ENCODE peak calls at places on chromosome 2, in nine cellular contexts. X is MG63, E is colonic mucosa, T is ovary, Z is mesenchymal stem cell, G is stomach, P is left ventricle myocardium inferior, W is BJ, C is transverse colon. M is an unnamed sample. For H3K27me3, the result is how much of the 10 kb centered on the place peaks cover.

GRCh38 chr2:45652090-45653050 is 895 bp downstream of the PRKCE start:
- DNase-seq in E (peak), P (peak), C (peak), X (peak), G (peak), W (no peak), T (peak), Z (peak), M (peak)

GRCh38 chr2:7987992-7988391 is 693.9 kb upstream of the ID2 start:
- DNase-seq in Z (no peak), G (peak), E (no peak), P (no peak), W (no peak), T (no peak), C (no peak), X (no peak), M (no peak)

GRCh38 chr2:237590272-237591020 is at the start of gene RAB17:
- DNase-seq in E (peak), X (no peak), G (peak), C (peak), W (no peak), T (no peak), P (no peak), Z (peak), M (no peak)

GRCh38 chr2:229254206-229254605 is 16.9 kb downstream of the PID1 start:
- DNase-seq in T (no peak), C (no peak), G (no peak), P (no peak), W (no peak), Z (peak), X (no peak), E (no peak), M (no peak)

GRCh38 chr2:192286093-192286701 is 91.5 kb upstream of the TMEFF2 start:
- DNase-seq in E (no peak), C (no peak), P (no peak), G (no peak), X (no peak), W (no peak), T (no peak), Z (peak), M (peak)

GRCh38 chr2:19901201-19901457 is 654 bp downstream of the TTC32 start:
- DNase-seq in T (no peak), C (no peak), G (no peak), Z (no peak), P (peak), W (no peak), X (no peak), E (no peak), M (no peak)

GRCh38 chr2:40760071-40760666 is 308.3 kb upstream of the SLC8A1 start:
- DNase-seq in C (peak), E (no peak), T (peak), P (no peak), Z (peak), X (peak), G (no peak), W (no peak), M (peak)

GRCh38 chr2:201962766-201963555 is 70.7 kb upstream of the FZD7 start:
- DNase-seq in T (no peak), W (no peak), X (no peak), C (no peak), G (no peak), Z (no peak), E (no peak), P (no peak), M (no peak)

GRCh38 chr2:71665168-71666093 is 212.1 kb downstream of the DYSF start:
- DNase-seq in G (no peak), X (no peak), E (no peak), P (no peak), W (no peak), Z (no peak), T (no peak), C (peak), M (no peak)

GRCh38 chr2:27211943-27212625 is at the start of the genes ATRAID and SLC5A6:
- DNase-seq in X (peak), G (peak), C (peak), T (peak), P (peak), W (no peak), Z (peak), E (peak), M (peak)

GRCh38 chr2:81196383-81196851 is 891.9 kb upstream of the LRRTM1 start:
- DNase-seq in G (no peak), C (no peak), T (no peak), W (no peak), E (no peak), P (no peak), X (no peak), Z (no peak), M (no peak)

GRCh38 chr2:204529795-204530463 is 15.3 kb upstream of the PARD3B start:
- DNase-seq in G (no peak), Z (no peak), W (no peak), P (no peak), X (no peak), T (no peak), E (peak), C (peak), M (no peak)

GRCh38 chr2:86541282-86541681 is 22.0 kb downstream of the CHMP3 start:
- DNase-seq in W (no peak), T (no peak), G (no peak), E (no peak), X (no peak), Z (no peak), C (no peak), P (no peak), M (peak)

GRCh38 chr2:53077413-53077812 is 690.2 kb upstream of the CHAC2 start:
- DNase-seq in G (no peak), Z (no peak), W (no peak), P (no peak), X (no peak), E (no peak), T (no peak), C (no peak), M (no peak)

GRCh38 chr2:232981356-232981755 is 31.7 kb downstream of the NGEF start:
- DNase-seq in T (no peak), G (peak), P (no peak), Z (no peak), X (no peak), W (no peak), C (peak), E (peak), M (no peak)

GRCh38 chr2:113197347-113198047 is 23.7 kb downstream of the PSD4 start:
- DNase-seq in G (no peak), P (no peak), W (no peak), T (no peak), E (no peak), C (no peak), Z (no peak), X (no peak), M (no peak)

GRCh38 chr2:195818521-195818920 is 161.5 kb downstream of the SLC39A10 start:
- DNase-seq in W (peak), G (no peak), E (peak), Z (peak), P (no peak), X (peak), C (peak), T (no peak), M (peak)

GRCh38 chr2:169361706-169362345 is 508 bp downstream of the LRP2 start:
- DNase-seq in T (no peak), E (no peak), X (peak), C (no peak), P (no peak), W (no peak), Z (peak), G (no peak), M (no peak)

GRCh38 chr2:8406271-8406670 is 275.6 kb upstream of the ID2 start:
- DNase-seq in P (no peak), T (no peak), G (no peak), X (no peak), W (no peak), C (no peak), Z (peak), E (no peak), M (peak)

GRCh38 chr2:86249176-86249842 is 50.1 kb downstream of the MRPL35 start:
- DNase-seq in X (peak), W (peak), T (peak), Z (peak), E (no peak), C (no peak), G (no peak), P (no peak), M (peak)

GRCh38 chr2:197878792-197879191 is 74.4 kb downstream of the PLCL1 start:
- DNase-seq in C (no peak), Z (no peak), E (no peak), T (no peak), P (no peak), G (no peak), X (peak), W (no peak), M (no peak)

GRCh38 chr2:79669714-79670113 is 156.9 kb downstream of the CTNNA2 start:
- DNase-seq in P (no peak), W (no peak), E (no peak), C (no peak), X (no peak), G (no peak), T (no peak), Z (no peak), M (no peak)

GRCh38 chr2:96580771-96581170 is 44.2 kb downstream of the ARID5A start:
- DNase-seq in P (no peak), C (no peak), G (no peak), X (no peak), E (no peak), Z (no peak), W (no peak), T (no peak), M (no peak)

GRCh38 chr2:205885492-205886099 is 200.4 kb downstream of the INO80D start:
- DNase-seq in E (peak), T (peak), G (peak), W (no peak), P (peak), X (peak), Z (peak), C (peak), M (peak)

GRCh38 chr2:111061192-111061591 is 59.5 kb upstream of the BCL2L11 start:
- DNase-seq in X (no peak), Z (no peak), W (no peak), G (no peak), C (no peak), P (no peak), E (no peak), T (no peak), M (no peak)

GRCh38 chr2:51710222-51710621 is 678.3 kb upstream of the NRXN1 start:
- DNase-seq in E (peak), P (no peak), Z (no peak), T (no peak), C (peak), G (no peak), X (no peak), W (no peak), M (no peak)

GRCh38 chr2:238242731-238243495 is 3.1 kb upstream of the HES6 start:
- DNase-seq in E (no peak), X (no peak), P (peak), T (no peak), W (no peak), Z (peak), G (peak), C (peak), M (no peak)

GRCh38 chr2:214226061-214226460 is 184.8 kb upstream of the VWC2L start:
- DNase-seq in G (no peak), W (no peak), X (no peak), E (no peak), Z (no peak), C (no peak), P (no peak), T (no peak), M (no peak)

GRCh38 chr2:170824526-170825015 is 7.9 kb downstream of the GAD1 start:
- DNase-seq in T (no peak), Z (no peak), X (peak), E (no peak), C (no peak), W (no peak), P (no peak), G (no peak), M (no peak)
- H3K27me3 ChIP-seq in T (under half), Z (half or more), X (under half), E (under half), C (half or more), W (under half), P (half or more), G (under half), M (half or more)

GRCh38 chr2:172087191-172087779 is 2.0 kb downstream of the DLX1 start:
- DNase-seq in E (peak), P (no peak), T (no peak), Z (no peak), W (no peak), G (no peak), X (no peak), C (no peak), M (no peak)
- H3K27me3 ChIP-seq in E (half or more), P (half or more), T (half or more), Z (half or more), W (half or more), G (half or more), X (under half), C (half or more), M (half or more)

DNA sequence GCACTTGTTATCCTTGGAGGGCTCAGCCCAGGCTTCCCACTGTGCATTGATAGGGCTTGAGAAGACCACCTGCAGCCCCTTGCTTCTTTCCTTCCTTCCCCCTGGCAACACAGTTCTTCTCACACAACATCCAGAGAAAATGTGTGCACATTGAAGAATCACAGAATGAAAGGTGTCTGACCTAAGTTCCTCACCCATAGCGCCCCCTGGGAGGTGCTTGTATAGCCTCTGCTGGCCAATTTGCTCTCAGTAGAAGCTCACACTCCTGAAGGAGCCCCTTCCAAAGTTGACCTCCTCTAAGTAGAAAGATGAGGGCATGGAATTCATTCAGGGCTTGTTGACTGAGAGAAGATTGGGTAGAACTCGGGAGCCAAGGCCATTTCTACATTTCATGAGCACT is 758.4 kb upstream of the KLHL29 start:
- DNase-seq in X (no peak), E (peak), P (no peak), Z (no peak), T (no peak), W (no peak), G (no peak), C (no peak), M (no peak)
- H3K27me3 ChIP-seq in X (under half), E (under half), P (under half), Z (under half), T (under half), W (under half), G (under half), C (under half), M (under half)

GRCh38 chr2:2902551-2903216 is 474.9 kb downstream of the EIPR1 start:
- DNase-seq in Z (no peak), G (no peak), P (no peak), W (no peak), E (no peak), C (no peak), T (no peak), X (no peak), M (no peak)

GRCh38 chr2:2904721-2905340 is 472.8 kb downstream of the EIPR1 start:
- DNase-seq in W (no peak), G (no peak), X (no peak), T (no peak), E (no peak), P (no peak), C (no peak), Z (no peak), M (no peak)

GRCh38 chr2:2910259-2910658 is 467.4 kb downstream of the EIPR1 start:
- DNase-seq in T (no peak), X (no peak), Z (no peak), E (no peak), P (no peak), G (no peak), C (no peak), W (no peak), M (no peak)

GRCh38 chr2:2909086-2910035 is 468.3 kb downstream of the EIPR1 start:
- DNase-seq in W (no peak), T (no peak), Z (no peak), G (no peak), C (no peak), P (no peak), E (no peak), X (no peak), M (no peak)

DNA sequence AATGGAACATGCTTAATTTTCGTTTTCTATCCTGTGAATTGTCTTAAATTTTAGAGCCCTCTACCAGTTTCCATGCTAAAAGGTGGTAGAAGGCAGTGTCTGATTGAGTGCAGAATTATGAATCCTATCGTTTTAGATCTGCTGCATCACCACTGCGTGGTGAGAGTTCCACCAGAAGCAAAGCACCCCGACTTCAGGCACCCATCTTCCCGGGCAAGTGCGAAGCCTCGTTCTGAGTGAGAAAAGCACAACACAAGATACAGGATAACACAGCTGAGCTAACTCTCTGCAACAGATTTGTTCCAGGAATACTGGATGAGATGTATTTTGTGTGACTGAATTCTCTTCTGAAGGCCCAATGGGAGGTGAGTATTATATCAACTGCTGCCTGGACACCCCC is 471.5 kb downstream of the EIPR1 start:
- DNase-seq in C (no peak), X (no peak), P (no peak), G (no peak), W (no peak), E (no peak), T (no peak), Z (no peak), M (no peak)
- H3K27me3 ChIP-seq in C (under half), X (under half), P (under half), G (under half), W (under half), E (under half), T (under half), Z (under half), M (under half)

GRCh38 chr2:118846667-118847446 is 591 bp downstream of the EN1 start:
- DNase-seq in P (no peak), T (no peak), C (no peak), Z (no peak), W (no peak), G (no peak), E (no peak), X (peak), M (no peak)
- H3K27me3 ChIP-seq in P (half or more), T (under half), C (half or more), Z (half or more), W (half or more), G (half or more), E (half or more), X (under half), M (half or more)